ENCODE peak calls at places on chromosomes 7 and 10, in seven cellular contexts. X, D, Z, Q, M, V and S are unnamed samples.
A peak's percentile ranks its signal among the peaks of the same experiment; 100 is the strongest.

GRCh38 chr10:56316603-56317002 is 44.5 kb downstream of the ZWINT start:
- DNase-seq in X (no peak), D (no peak), Z (no peak), Q (no peak), M (no peak), V (no peak), S (no peak)

GRCh38 chr7:75039709-75040108 is 33.9 kb downstream of the RCC1L start:
- DNase-seq in X (no peak), D (no peak), Z (peak; percentile 43), Q (no peak), M (no peak), V (no peak), S (no peak)

GRCh38 chr10:80860719-80861118 is 323.0 kb downstream of the SH2D4B start:
- DNase-seq in X (no peak), D (no peak), Z (no peak), Q (no peak), M (no peak), V (no peak), S (no peak)

GRCh38 chr10:33115720-33116119 is 157.7 kb upstream of the ITGB1 start:
- DNase-seq in X (no peak), D (no peak), Z (no peak), Q (no peak), M (no peak), V (no peak), S (peak; percentile 77)

GRCh38 chr10:3783313-3783689 is 1.7 kb downstream of the KLF6 start:
- DNase-seq in X (peak; percentile 72), D (no peak), Z (peak; percentile 69), Q (no peak), M (peak; percentile 68), V (peak; percentile 74), S (peak; percentile 90)

GRCh38 chr7:78083466-78084120 is 285.0 kb downstream of the PHTF2 start:
- DNase-seq in X (no peak), D (no peak), Z (no peak), Q (peak; percentile 9), M (no peak), V (no peak), S (no peak)

GRCh38 chr10:69492091-69492745 is 41.0 kb downstream of the TSPAN15 start:
- DNase-seq in X (no peak), D (no peak), Z (no peak), Q (no peak), M (no peak), V (no peak), S (peak; percentile 42)

GRCh38 chr7:94654764-94655561 is 970 bp downstream of the SGCE start:
- DNase-seq in X (peak; percentile 61), D (no peak), Z (peak; percentile 58), Q (no peak), M (peak; percentile 16), V (no peak), S (no peak)

GRCh38 chr7:55304363-55304762 is 60.8 kb upstream of the LANCL2 start:
- DNase-seq in X (no peak), D (no peak), Z (no peak), Q (no peak), M (no peak), V (no peak), S (no peak)

GRCh38 chr10:96509017-96509641 is 4.6 kb downstream of the TLL2 start:
- DNase-seq in X (peak; percentile 42), D (no peak), Z (no peak), Q (no peak), M (no peak), V (no peak), S (no peak)

GRCh38 chr10:98258683-98259454 is 9.1 kb downstream of the LOXL4 start:
- DNase-seq in X (peak; percentile 76), D (no peak), Z (no peak), Q (no peak), M (no peak), V (no peak), S (peak; percentile 57)

GRCh38 chr10:77099136-77099535 is 538.5 kb downstream of the KCNMA1 start:
- DNase-seq in X (no peak), D (no peak), Z (no peak), Q (no peak), M (no peak), V (no peak), S (no peak)

GRCh38 chr7:118104812-118105441 is 79.0 kb upstream of the LSM8 start:
- DNase-seq in X (no peak), D (no peak), Z (no peak), Q (peak; percentile 12), M (no peak), V (peak; percentile 50), S (no peak)

GRCh38 chr7:151058766-151059361 is 525 bp upstream of the SLC4A2 start:
- DNase-seq in X (no peak), D (no peak), Z (peak; percentile 55), Q (peak; percentile 4), M (peak; percentile 38), V (peak; percentile 48), S (peak; percentile 73)

GRCh38 chr10:93425861-93426260 is 56.3 kb downstream of the MYOF start:
- DNase-seq in X (no peak), D (no peak), Z (no peak), Q (no peak), M (no peak), V (no peak), S (no peak)

GRCh38 chr7:6164491-6164890 is 107.9 kb downstream of the CYTH3 start:
- DNase-seq in X (peak; percentile 79), D (no peak), Z (no peak), Q (no peak), M (no peak), V (no peak), S (peak; percentile 60)

GRCh38 chr10:125148576-125148975 is 11.8 kb downstream of the CTBP2 start:
- DNase-seq in X (no peak), D (no peak), Z (no peak), Q (no peak), M (no peak), V (no peak), S (no peak)

GRCh38 chr7:30276203-30276900 is 8.0 kb upstream of the ZNRF2 start:
- DNase-seq in X (peak; percentile 73), D (peak; percentile 17), Z (peak; percentile 24), Q (peak; percentile 46), M (peak; percentile 72), V (peak; percentile 80), S (peak; percentile 74)

GRCh38 chr10:70495691-70496261 is 17.2 kb downstream of the PALD1 start:
- DNase-seq in X (no peak), D (no peak), Z (no peak), Q (no peak), M (no peak), V (no peak), S (no peak)

GRCh38 chr7:5425507-5426225 is 2.0 kb upstream of the TNRC18 start:
- DNase-seq in X (peak; percentile 89), D (peak; percentile 39), Z (peak; percentile 91), Q (peak; percentile 51), M (peak; percentile 78), V (peak; percentile 94), S (no peak)

GRCh38 chr10:121154846-121155245 is 303.7 kb downstream of the WDR11 start:
- DNase-seq in X (peak; percentile 61), D (no peak), Z (peak; percentile 29), Q (peak; percentile 41), M (peak; percentile 42), V (no peak), S (no peak)

GRCh38 chr10:3395041-3395440 is 222.5 kb upstream of the PITRM1 start:
- DNase-seq in X (no peak), D (no peak), Z (no peak), Q (no peak), M (no peak), V (no peak), S (no peak)

GRCh38 chr7:71198887-71199286 is 66.9 kb downstream of the GALNT17 start:
- DNase-seq in X (no peak), D (no peak), Z (peak; percentile 51), Q (no peak), M (peak; percentile 3), V (no peak), S (no peak)

GRCh38 chr10:124145109-124145860 is 51.9 kb upstream of the CHST15 start:
- DNase-seq in X (no peak), D (no peak), Z (no peak), Q (no peak), M (peak; percentile 30), V (peak; percentile 94), S (no peak)

GRCh38 chr7:36625247-36625646 is 99.0 kb downstream of the AOAH start:
- DNase-seq in X (peak; percentile 37), D (no peak), Z (no peak), Q (no peak), M (no peak), V (peak; percentile 70), S (no peak)

GRCh38 chr7:80127412-80128150 is 7.0 kb upstream of the GNAI1 start:
- DNase-seq in X (peak; percentile 65), D (no peak), Z (peak; percentile 91), Q (no peak), M (peak; percentile 16), V (no peak), S (no peak)

GRCh38 chr7:37052673-37053072 is 328.4 kb upstream of the AOAH start:
- DNase-seq in X (peak; percentile 80), D (peak; percentile 51), Z (no peak), Q (peak; percentile 62), M (peak; percentile 41), V (peak; percentile 72), S (no peak)